ENCODE peak calls at places on chromosomes 6 and 20, in nine cellular contexts. One of them, this sample, is unnamed.

GRCh38 chr6:144055121-144055931 is 40.0 kb downstream of the SF3B5 start:
- DNase-seq in OCI-LY7: no peak
- DNase-seq in NB4: no peak
- DNase-seq in neural progenitor cell: no peak
- DNase-seq in pancreas: no peak
- DNase-seq in B cell: no peak
- DNase-seq in esophagus muscularis mucosa: no peak
- DNase-seq in choroid plexus epithelial cell: no peak
- DNase-seq in AG04449: no peak
- DNase-seq in this sample: no peak

GRCh38 chr6:125529061-125529460 is 220.4 kb upstream of the HEY2 start:
- DNase-seq in OCI-LY7: no peak
- DNase-seq in NB4: no peak
- DNase-seq in neural progenitor cell: peak; percentile 18
- DNase-seq in pancreas: no peak
- DNase-seq in B cell: no peak
- DNase-seq in esophagus muscularis mucosa: no peak
- DNase-seq in choroid plexus epithelial cell: no peak
- DNase-seq in AG04449: no peak
- DNase-seq in this sample: no peak

GRCh38 chr6:107704377-107705013 is 119.6 kb downstream of the SCML4 start:
- DNase-seq in OCI-LY7: peak; percentile 69
- DNase-seq in NB4: peak; percentile 63
- DNase-seq in neural progenitor cell: peak; percentile 67
- DNase-seq in pancreas: no peak
- DNase-seq in B cell: no peak
- DNase-seq in esophagus muscularis mucosa: no peak
- DNase-seq in choroid plexus epithelial cell: peak; percentile 73
- DNase-seq in AG04449: no peak
- DNase-seq in this sample: no peak

GRCh38 chr6:14799928-14800327 is 445.9 kb upstream of the JARID2 start:
- DNase-seq in OCI-LY7: peak; percentile 80
- DNase-seq in NB4: peak; percentile 81
- DNase-seq in neural progenitor cell: peak; percentile 85
- DNase-seq in pancreas: no peak
- DNase-seq in B cell: no peak
- DNase-seq in esophagus muscularis mucosa: no peak
- DNase-seq in choroid plexus epithelial cell: peak; percentile 96
- DNase-seq in AG04449: no peak
- DNase-seq in this sample: no peak

GRCh38 chr6:41430875-41431274 is 95.5 kb downstream of the NCR2 start:
- DNase-seq in OCI-LY7: no peak
- DNase-seq in NB4: peak; percentile 85
- DNase-seq in neural progenitor cell: no peak
- DNase-seq in pancreas: no peak
- DNase-seq in B cell: no peak
- DNase-seq in esophagus muscularis mucosa: no peak
- DNase-seq in choroid plexus epithelial cell: peak; percentile 85
- DNase-seq in AG04449: peak; percentile 33
- DNase-seq in this sample: no peak

GRCh38 chr6:40409143-40409542 is 178.0 kb downstream of the LRFN2 start:
- DNase-seq in OCI-LY7: no peak
- DNase-seq in NB4: no peak
- DNase-seq in neural progenitor cell: no peak
- DNase-seq in pancreas: no peak
- DNase-seq in B cell: no peak
- DNase-seq in esophagus muscularis mucosa: no peak
- DNase-seq in choroid plexus epithelial cell: no peak
- DNase-seq in AG04449: no peak
- DNase-seq in this sample: no peak

GRCh38 chr6:79971195-79971594 is 23.8 kb upstream of the ELOVL4 start:
- DNase-seq in OCI-LY7: no peak
- DNase-seq in NB4: no peak
- DNase-seq in neural progenitor cell: no peak
- DNase-seq in pancreas: no peak
- DNase-seq in B cell: no peak
- DNase-seq in esophagus muscularis mucosa: no peak
- DNase-seq in choroid plexus epithelial cell: no peak
- DNase-seq in AG04449: no peak
- DNase-seq in this sample: no peak

GRCh38 chr20:62618622-62619529 is 23.4 kb upstream of the SLCO4A1 start:
- DNase-seq in OCI-LY7: peak; percentile 56
- DNase-seq in NB4: peak; percentile 88
- DNase-seq in neural progenitor cell: peak; percentile 46
- DNase-seq in pancreas: peak; percentile 44
- DNase-seq in B cell: peak; percentile 61
- DNase-seq in esophagus muscularis mucosa: no peak
- DNase-seq in choroid plexus epithelial cell: no peak
- DNase-seq in AG04449: no peak
- DNase-seq in this sample: no peak

DNA sequence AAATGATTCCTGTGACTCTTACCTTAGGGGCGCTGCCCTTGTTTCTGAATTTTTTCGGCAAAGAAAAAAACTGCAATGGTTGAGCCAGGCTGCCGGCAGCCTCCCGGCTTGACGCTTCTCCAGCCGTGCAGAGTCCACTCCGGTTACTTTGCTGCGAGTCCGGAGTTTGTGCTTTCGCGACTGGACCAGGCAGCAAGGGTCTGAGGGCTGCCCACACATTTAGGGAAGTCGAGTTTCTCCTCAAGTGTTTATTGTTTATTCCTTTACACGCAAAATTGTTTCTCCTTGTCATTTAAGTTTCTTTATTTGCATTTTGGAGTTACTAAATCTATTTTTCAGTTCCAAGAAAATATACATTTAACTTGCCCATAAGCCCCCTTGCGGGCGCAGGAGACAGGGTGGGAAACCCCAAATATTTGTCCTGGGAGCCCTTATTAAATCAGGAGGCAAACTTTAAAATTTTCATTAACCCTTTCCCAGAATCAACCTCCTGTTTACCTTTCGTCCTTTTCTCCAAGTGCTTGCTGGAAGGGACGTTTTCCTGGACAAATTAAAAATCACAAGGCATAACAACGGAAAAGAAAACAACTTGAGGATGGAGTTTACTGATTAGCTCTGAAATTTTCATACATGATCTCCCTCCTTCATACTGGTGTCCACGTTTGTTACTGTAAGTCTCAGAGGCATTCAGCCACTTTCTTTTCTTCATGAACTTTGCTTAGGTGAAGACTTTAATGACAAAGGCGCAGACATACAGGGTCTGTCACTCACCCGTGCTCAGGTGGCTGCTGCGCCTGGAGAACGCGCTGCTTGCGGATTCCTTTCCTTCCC is 1.7 kb upstream of the PDE10A start:
- DNase-seq in OCI-LY7: no peak
- DNase-seq in NB4: no peak
- DNase-seq in neural progenitor cell: peak; percentile 66
- DNase-seq in pancreas: no peak
- DNase-seq in B cell: no peak
- DNase-seq in esophagus muscularis mucosa: no peak
- DNase-seq in choroid plexus epithelial cell: peak; percentile 48
- DNase-seq in AG04449: no peak
- DNase-seq in this sample: no peak
- TF ChIP-seq CTCF in OCI-LY7: no peak
- TF ChIP-seq CTCF in NB4: no peak
- TF ChIP-seq CTCF in neural progenitor cell: peak; percentile 43
- TF ChIP-seq CTCF in pancreas: no peak
- TF ChIP-seq CTCF in B cell: no peak
- TF ChIP-seq CTCF in esophagus muscularis mucosa: no peak
- TF ChIP-seq CTCF in choroid plexus epithelial cell: peak; percentile 52
- TF ChIP-seq CTCF in AG04449: no peak
- TF ChIP-seq CTCF in this sample: peak; percentile 23

GRCh38 chr6:33583591-33584155 is 3.6 kb upstream of the BAK1 start:
- DNase-seq in OCI-LY7: no peak
- DNase-seq in NB4: no peak
- DNase-seq in neural progenitor cell: peak; percentile 46
- DNase-seq in pancreas: no peak
- DNase-seq in B cell: no peak
- DNase-seq in esophagus muscularis mucosa: no peak
- DNase-seq in choroid plexus epithelial cell: peak; percentile 39
- DNase-seq in AG04449: no peak
- DNase-seq in this sample: no peak
- TF ChIP-seq CTCF in OCI-LY7: peak; percentile 47
- TF ChIP-seq CTCF in NB4: no peak
- TF ChIP-seq CTCF in neural progenitor cell: peak; percentile 47
- TF ChIP-seq CTCF in pancreas: no peak
- TF ChIP-seq CTCF in B cell: no peak
- TF ChIP-seq CTCF in esophagus muscularis mucosa: no peak
- TF ChIP-seq CTCF in choroid plexus epithelial cell: peak; percentile 61
- TF ChIP-seq CTCF in AG04449: peak; percentile 50
- TF ChIP-seq CTCF in this sample: peak; percentile 22

GRCh38 chr6:33312361-33313104 is 1.3 kb downstream of the TAPBP start:
- DNase-seq in OCI-LY7: peak; percentile 88
- DNase-seq in NB4: peak; percentile 64
- DNase-seq in neural progenitor cell: peak; percentile 77
- DNase-seq in pancreas: peak; percentile 81
- DNase-seq in B cell: peak; percentile 86
- DNase-seq in esophagus muscularis mucosa: no peak
- DNase-seq in choroid plexus epithelial cell: peak; percentile 91
- DNase-seq in AG04449: no peak
- DNase-seq in this sample: no peak
- TF ChIP-seq CTCF in OCI-LY7: peak; percentile 16
- TF ChIP-seq CTCF in NB4: no peak
- TF ChIP-seq CTCF in neural progenitor cell: no peak
- TF ChIP-seq CTCF in pancreas: no peak
- TF ChIP-seq CTCF in B cell: no peak
- TF ChIP-seq CTCF in esophagus muscularis mucosa: no peak
- TF ChIP-seq CTCF in choroid plexus epithelial cell: no peak
- TF ChIP-seq CTCF in AG04449: no peak
- TF ChIP-seq CTCF in this sample: no peak

DNA sequence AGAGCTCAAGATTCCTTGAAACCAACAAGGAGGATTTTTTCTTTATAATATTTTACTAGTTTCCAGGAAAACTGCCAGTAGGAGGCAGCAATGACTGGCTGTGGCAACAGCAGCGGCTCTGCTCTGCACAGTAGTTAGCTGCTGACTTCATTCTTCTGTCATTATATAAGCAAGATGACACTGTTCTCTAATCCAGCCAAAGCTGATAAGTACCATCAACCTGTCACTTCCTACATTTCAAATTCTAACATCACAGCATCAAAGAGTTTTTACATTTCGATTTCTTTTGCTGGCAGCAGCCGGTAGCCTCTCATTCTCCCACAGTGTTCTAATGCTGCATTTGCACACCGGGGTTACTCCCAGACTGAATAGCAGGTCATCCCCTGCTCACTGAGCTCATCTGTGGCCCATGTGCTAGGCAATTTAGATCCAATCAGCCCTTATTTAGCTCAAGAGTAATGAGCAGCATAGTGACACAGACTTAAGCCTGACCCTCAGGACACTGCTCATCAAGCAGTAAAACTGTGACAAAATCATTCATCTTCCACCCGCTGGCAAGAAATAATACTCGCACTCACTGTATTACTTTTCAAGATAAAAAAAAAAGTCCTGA is 67.8 kb downstream of the MMS22L start:
- DNase-seq in OCI-LY7: peak; percentile 10
- DNase-seq in NB4: peak; percentile 48
- DNase-seq in neural progenitor cell: peak; percentile 76
- DNase-seq in pancreas: no peak
- DNase-seq in B cell: no peak
- DNase-seq in esophagus muscularis mucosa: no peak
- DNase-seq in choroid plexus epithelial cell: peak; percentile 84
- DNase-seq in AG04449: peak; percentile 26
- DNase-seq in this sample: no peak
- TF ChIP-seq CTCF in OCI-LY7: peak; percentile 59
- TF ChIP-seq CTCF in NB4: no peak
- TF ChIP-seq CTCF in neural progenitor cell: peak; percentile 76
- TF ChIP-seq CTCF in pancreas: no peak
- TF ChIP-seq CTCF in B cell: no peak
- TF ChIP-seq CTCF in esophagus muscularis mucosa: no peak
- TF ChIP-seq CTCF in choroid plexus epithelial cell: peak; percentile 83
- TF ChIP-seq CTCF in AG04449: peak; percentile 56
- TF ChIP-seq CTCF in this sample: peak; percentile 76

GRCh38 chr20:54011352-54011751 is 59.0 kb downstream of the BCAS1 start:
- DNase-seq in OCI-LY7: no peak
- DNase-seq in NB4: no peak
- DNase-seq in neural progenitor cell: no peak
- DNase-seq in pancreas: no peak
- DNase-seq in B cell: no peak
- DNase-seq in esophagus muscularis mucosa: no peak
- DNase-seq in choroid plexus epithelial cell: no peak
- DNase-seq in AG04449: no peak
- DNase-seq in this sample: no peak
- TF ChIP-seq CTCF in OCI-LY7: no peak
- TF ChIP-seq CTCF in NB4: no peak
- TF ChIP-seq CTCF in neural progenitor cell: no peak
- TF ChIP-seq CTCF in pancreas: no peak
- TF ChIP-seq CTCF in B cell: no peak
- TF ChIP-seq CTCF in esophagus muscularis mucosa: no peak
- TF ChIP-seq CTCF in choroid plexus epithelial cell: no peak
- TF ChIP-seq CTCF in AG04449: no peak
- TF ChIP-seq CTCF in this sample: no peak

DNA sequence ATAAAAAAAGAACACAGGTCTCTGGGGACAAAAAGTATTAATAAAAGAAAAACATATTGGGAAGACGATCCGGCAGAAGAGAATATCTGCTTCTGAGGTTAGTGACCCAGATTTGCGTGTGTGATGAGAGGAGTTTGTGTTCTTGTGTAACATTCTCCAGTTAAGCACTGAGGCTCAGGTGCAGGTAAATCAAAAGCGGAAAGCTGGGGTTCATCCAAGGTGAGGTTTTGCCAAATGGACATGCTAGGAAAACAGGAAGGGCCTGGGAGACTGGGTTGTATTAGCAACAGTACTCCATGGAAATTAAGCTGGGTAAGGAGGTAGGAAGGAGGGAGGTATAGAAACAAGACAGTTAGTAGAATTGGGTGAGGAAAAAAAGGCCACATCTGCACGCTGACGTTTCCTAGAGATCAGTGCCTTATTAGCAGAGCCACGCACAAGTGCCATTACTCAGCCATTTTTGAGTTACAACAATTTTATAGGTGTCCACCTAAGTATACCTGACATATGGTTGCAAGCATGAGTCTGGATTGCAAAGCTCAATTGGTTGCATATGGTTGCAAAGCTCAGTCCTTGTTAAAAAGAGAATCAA is 139.6 kb downstream of the ZMYND8 start:
- DNase-seq in OCI-LY7: no peak
- DNase-seq in NB4: no peak
- DNase-seq in neural progenitor cell: no peak
- DNase-seq in pancreas: no peak
- DNase-seq in B cell: no peak
- DNase-seq in esophagus muscularis mucosa: no peak
- DNase-seq in choroid plexus epithelial cell: no peak
- DNase-seq in AG04449: no peak
- DNase-seq in this sample: no peak
- TF ChIP-seq CTCF in OCI-LY7: no peak
- TF ChIP-seq CTCF in NB4: no peak
- TF ChIP-seq CTCF in neural progenitor cell: no peak
- TF ChIP-seq CTCF in pancreas: no peak
- TF ChIP-seq CTCF in B cell: no peak
- TF ChIP-seq CTCF in esophagus muscularis mucosa: no peak
- TF ChIP-seq CTCF in choroid plexus epithelial cell: no peak
- TF ChIP-seq CTCF in AG04449: no peak
- TF ChIP-seq CTCF in this sample: no peak

GRCh38 chr20:49925901-49926454 is 10.2 kb upstream of the RNF114 start:
- DNase-seq in OCI-LY7: no peak
- DNase-seq in NB4: peak; percentile 73
- DNase-seq in neural progenitor cell: no peak
- DNase-seq in pancreas: no peak
- DNase-seq in B cell: no peak
- DNase-seq in esophagus muscularis mucosa: no peak
- DNase-seq in choroid plexus epithelial cell: no peak
- DNase-seq in AG04449: no peak
- DNase-seq in this sample: no peak
- TF ChIP-seq CTCF in OCI-LY7: no peak
- TF ChIP-seq CTCF in NB4: no peak
- TF ChIP-seq CTCF in neural progenitor cell: no peak
- TF ChIP-seq CTCF in pancreas: no peak
- TF ChIP-seq CTCF in B cell: no peak
- TF ChIP-seq CTCF in esophagus muscularis mucosa: no peak
- TF ChIP-seq CTCF in choroid plexus epithelial cell: no peak
- TF ChIP-seq CTCF in AG04449: no peak
- TF ChIP-seq CTCF in this sample: no peak

This sample was measured in osteocyte.